ENCODE peak calls at places on chromosomes 3 and 15, in eight cellular contexts. V is GM12865, G is MM.1S, P is tibial artery, S is HepG2, L is HFF-Myc, B is neural crest cell, M is WTC11. Z is an unnamed sample.

GRCh38 chr3:124848300-124848699 is 38.9 kb downstream of the ITGB5 start:
- DNase-seq in V (no peak), G (no peak), P (no peak), S (no peak), L (no peak), B (no peak), M (no peak), Z (no peak)

GRCh38 chr3:122564155-122564912 is at the start of the genes DTX3L and PARP9:
- DNase-seq in V (peak), G (peak), P (peak), S (peak), L (peak), B (peak), M (peak), Z (peak)

GRCh38 chr3:45366305-45366704 is 22.1 kb upstream of the LARS2 start:
- DNase-seq in V (no peak), G (no peak), P (no peak), S (no peak), L (no peak), B (no peak), M (no peak), Z (no peak)

GRCh38 chr3:52108302-52109232 is 45.7 kb downstream of the POC1A start:
- DNase-seq in V (no peak), G (no peak), P (peak), S (no peak), L (no peak), B (no peak), M (peak), Z (peak)

GRCh38 chr3:180351601-180352000 is 250.4 kb upstream of the TTC14 start:
- DNase-seq in V (no peak), G (no peak), P (no peak), S (no peak), L (no peak), B (no peak), M (no peak), Z (no peak)

GRCh38 chr3:181700168-181701087 is 11.3 kb upstream of the SOX2 start:
- DNase-seq in V (peak), G (peak), P (no peak), S (peak), L (peak), B (peak), M (peak), Z (no peak)

GRCh38 chr15:70794596-70795310 is 31.4 kb upstream of the UACA start:
- DNase-seq in V (no peak), G (no peak), P (no peak), S (no peak), L (no peak), B (no peak), M (no peak), Z (no peak)

GRCh38 chr3:9704343-9705322 is 1.0 kb downstream of the CPNE9 start:
- DNase-seq in V (no peak), G (no peak), P (no peak), S (peak), L (no peak), B (peak), M (peak), Z (no peak)

GRCh38 chr3:67048067-67048715 is 50.1 kb downstream of the KBTBD8 start:
- DNase-seq in V (peak), G (no peak), P (no peak), S (no peak), L (no peak), B (no peak), M (no peak), Z (no peak)

GRCh38 chr3:50008931-50009330 is 69.0 kb downstream of the RBM6 start:
- DNase-seq in V (no peak), G (no peak), P (no peak), S (no peak), L (no peak), B (no peak), M (no peak), Z (no peak)

GRCh38 chr3:13135251-13135810 is 62.1 kb upstream of the IQSEC1 start:
- DNase-seq in V (no peak), G (no peak), P (peak), S (no peak), L (no peak), B (no peak), M (no peak), Z (no peak)

GRCh38 chr3:143769663-143770062 is 78.6 kb downstream of the SLC9A9 start:
- DNase-seq in V (no peak), G (no peak), P (no peak), S (no peak), L (no peak), B (no peak), M (no peak), Z (no peak)

GRCh38 chr15:84892786-84893307 is 8.4 kb downstream of the SLC28A1 start:
- DNase-seq in V (no peak), G (no peak), P (no peak), S (no peak), L (no peak), B (no peak), M (no peak), Z (no peak)

GRCh38 chr15:42364529-42364928 is 5.2 kb downstream of the CAPN3 start:
- DNase-seq in V (no peak), G (no peak), P (no peak), S (no peak), L (no peak), B (no peak), M (no peak), Z (no peak)

GRCh38 chr3:8953336-8953735 is 9.9 kb downstream of the RAD18 start:
- DNase-seq in V (no peak), G (no peak), P (no peak), S (no peak), L (no peak), B (no peak), M (no peak), Z (no peak)

GRCh38 chr15:42508263-42508690 is 12.8 kb downstream of the SNAP23 start:
- DNase-seq in V (no peak), G (no peak), P (no peak), S (no peak), L (no peak), B (no peak), M (no peak), Z (no peak)

GRCh38 chr3:151538706-151539403 is 78.0 kb upstream of the IGSF10 start:
- DNase-seq in V (no peak), G (no peak), P (peak), S (no peak), L (peak), B (no peak), M (no peak), Z (no peak)

GRCh38 chr3:32229565-32229964 is 8.9 kb upstream of the CMTM8 start:
- DNase-seq in V (no peak), G (no peak), P (no peak), S (no peak), L (no peak), B (no peak), M (no peak), Z (no peak)

GRCh38 chr3:141796436-141797166 is 33.4 kb downstream of the GRK7 start:
- DNase-seq in V (peak), G (peak), P (no peak), S (no peak), L (no peak), B (no peak), M (no peak), Z (peak)

GRCh38 chr3:139715736-139716135 is 38.0 kb upstream of the NMNAT3 start:
- DNase-seq in V (no peak), G (no peak), P (no peak), S (no peak), L (no peak), B (no peak), M (no peak), Z (no peak)

GRCh38 chr3:139716908-139717485 is 39.2 kb upstream of the NMNAT3 start:
- DNase-seq in V (no peak), G (no peak), P (no peak), S (peak), L (no peak), B (no peak), M (no peak), Z (no peak)

GRCh38 chr3:139721370-139721769 is 43.6 kb upstream of the NMNAT3 start:
- DNase-seq in V (no peak), G (no peak), P (no peak), S (no peak), L (no peak), B (no peak), M (no peak), Z (no peak)

GRCh38 chr3:139718415-139718814 is 40.6 kb upstream of the NMNAT3 start:
- DNase-seq in V (no peak), G (no peak), P (peak), S (peak), L (peak), B (peak), M (peak), Z (no peak)
- TF ChIP-seq CTCF in V (no peak), G (no peak), P (peak), S (peak), L (peak), B (peak), M (peak), Z (no peak)

DNA sequence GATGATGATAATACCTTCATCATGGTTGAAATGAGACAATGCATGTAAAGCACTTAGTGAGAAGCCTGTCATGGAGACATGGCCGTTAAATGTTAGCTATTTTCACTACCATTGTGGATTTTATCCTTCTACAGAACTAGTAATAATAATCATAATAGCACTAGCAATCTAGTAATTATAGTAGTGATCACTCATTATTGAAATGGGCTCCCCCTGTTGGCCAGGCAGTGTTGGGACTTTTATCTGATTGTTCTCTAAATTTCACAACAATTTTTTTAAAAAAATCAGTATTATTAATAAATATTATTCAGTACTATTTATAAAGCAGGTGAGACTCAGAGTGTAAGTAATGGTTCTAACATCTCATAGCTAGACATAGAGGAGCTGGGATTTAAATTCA is 396.3 kb downstream of the IL5RA start:
- DNase-seq in V (peak), G (no peak), P (no peak), S (no peak), L (no peak), B (no peak), M (no peak), Z (no peak)
- TF ChIP-seq CTCF in V (peak), G (peak), P (no peak), S (no peak), L (no peak), B (peak), M (no peak), Z (no peak)

GRCh38 chr3:53729618-53730017 is 116.6 kb downstream of the CHDH start:
- DNase-seq in V (peak), G (no peak), P (no peak), S (peak), L (no peak), B (no peak), M (no peak), Z (no peak)
- TF ChIP-seq CTCF in V (peak), G (no peak), P (no peak), S (peak), L (no peak), B (no peak), M (no peak), Z (no peak)

DNA sequence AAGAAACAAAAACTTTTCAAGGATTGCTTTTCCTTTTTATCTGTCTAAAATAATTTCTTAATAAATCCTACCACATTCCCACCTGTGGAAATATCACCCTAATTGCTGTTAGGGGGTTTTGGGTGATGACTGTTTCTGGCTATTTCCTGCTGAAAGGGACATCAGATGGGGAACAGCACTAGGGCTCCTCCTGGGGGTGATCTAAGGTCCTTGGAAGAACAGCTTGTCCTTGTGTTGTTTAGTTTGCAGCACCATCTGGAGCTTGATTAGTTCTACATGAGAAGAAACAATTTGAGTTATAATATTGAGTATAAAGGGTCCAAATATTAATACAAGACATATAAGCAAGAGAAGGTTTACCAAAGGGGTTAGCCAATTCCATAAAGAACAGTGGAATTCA is 18.7 kb downstream of the OR5H15 start:
- DNase-seq in V (peak), G (peak), P (no peak), S (no peak), L (no peak), B (no peak), M (peak), Z (no peak)
- TF ChIP-seq CTCF in V (no peak), G (peak), P (no peak), S (peak), L (no peak), B (no peak), M (no peak), Z (peak)

GRCh38 chr15:66089049-66089448 is 164.5 kb downstream of the MEGF11 start:
- DNase-seq in V (no peak), G (no peak), P (no peak), S (no peak), L (no peak), B (no peak), M (no peak), Z (no peak)

GRCh38 chr15:66084704-66085103 is 168.8 kb downstream of the MEGF11 start:
- DNase-seq in V (no peak), G (no peak), P (no peak), S (no peak), L (no peak), B (no peak), M (no peak), Z (no peak)

GRCh38 chr15:66080791-66081475 is 172.6 kb downstream of the MEGF11 start:
- DNase-seq in V (no peak), G (no peak), P (no peak), S (peak), L (no peak), B (no peak), M (peak), Z (no peak)

GRCh38 chr15:66085128-66085527 is 168.4 kb downstream of the MEGF11 start:
- DNase-seq in V (peak), G (peak), P (no peak), S (peak), L (no peak), B (peak), M (peak), Z (no peak)
- TF ChIP-seq CTCF in V (peak), G (peak), P (no peak), S (peak), L (no peak), B (peak), M (peak), Z (no peak)

GRCh38 chr3:100221159-100221558 is 39.6 kb upstream of the TBC1D23 start:
- DNase-seq in V (no peak), G (no peak), P (no peak), S (no peak), L (no peak), B (no peak), M (no peak), Z (no peak)

GRCh38 chr3:100230715-100231114 is 30.1 kb upstream of the TBC1D23 start:
- DNase-seq in V (no peak), G (no peak), P (no peak), S (no peak), L (no peak), B (no peak), M (no peak), Z (no peak)

GRCh38 chr3:100225193-100225592 is 35.6 kb upstream of the TBC1D23 start:
- DNase-seq in V (no peak), G (no peak), P (no peak), S (no peak), L (no peak), B (no peak), M (no peak), Z (no peak)

GRCh38 chr3:100226712-100227429 is 33.9 kb upstream of the TBC1D23 start:
- DNase-seq in V (no peak), G (no peak), P (no peak), S (no peak), L (no peak), B (no peak), M (no peak), Z (no peak)

DNA sequence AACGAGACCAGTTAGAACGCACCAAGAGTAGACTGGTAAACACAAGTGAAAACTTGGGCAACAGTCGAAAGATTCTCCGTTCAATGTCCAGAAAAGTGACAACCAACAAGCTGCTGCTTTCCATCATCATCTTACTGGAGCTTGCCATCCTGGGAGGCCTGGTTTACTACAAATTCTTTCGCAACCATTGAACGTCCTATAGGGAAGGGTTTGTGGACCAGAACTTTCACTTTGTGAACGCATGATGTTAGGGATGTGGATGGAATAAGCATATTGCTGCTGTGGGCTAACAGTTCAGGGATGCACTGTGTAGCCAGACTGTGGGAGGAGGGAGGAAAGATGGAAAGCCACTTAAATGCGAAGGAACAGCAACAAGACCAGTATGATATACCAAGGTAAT is 34.9 kb upstream of the TBC1D23 start:
- DNase-seq in V (no peak), G (no peak), P (no peak), S (peak), L (no peak), B (no peak), M (no peak), Z (no peak)
- TF ChIP-seq CTCF in V (no peak), G (no peak), P (no peak), S (no peak), L (no peak), B (no peak), M (no peak), Z (no peak)

DNA sequence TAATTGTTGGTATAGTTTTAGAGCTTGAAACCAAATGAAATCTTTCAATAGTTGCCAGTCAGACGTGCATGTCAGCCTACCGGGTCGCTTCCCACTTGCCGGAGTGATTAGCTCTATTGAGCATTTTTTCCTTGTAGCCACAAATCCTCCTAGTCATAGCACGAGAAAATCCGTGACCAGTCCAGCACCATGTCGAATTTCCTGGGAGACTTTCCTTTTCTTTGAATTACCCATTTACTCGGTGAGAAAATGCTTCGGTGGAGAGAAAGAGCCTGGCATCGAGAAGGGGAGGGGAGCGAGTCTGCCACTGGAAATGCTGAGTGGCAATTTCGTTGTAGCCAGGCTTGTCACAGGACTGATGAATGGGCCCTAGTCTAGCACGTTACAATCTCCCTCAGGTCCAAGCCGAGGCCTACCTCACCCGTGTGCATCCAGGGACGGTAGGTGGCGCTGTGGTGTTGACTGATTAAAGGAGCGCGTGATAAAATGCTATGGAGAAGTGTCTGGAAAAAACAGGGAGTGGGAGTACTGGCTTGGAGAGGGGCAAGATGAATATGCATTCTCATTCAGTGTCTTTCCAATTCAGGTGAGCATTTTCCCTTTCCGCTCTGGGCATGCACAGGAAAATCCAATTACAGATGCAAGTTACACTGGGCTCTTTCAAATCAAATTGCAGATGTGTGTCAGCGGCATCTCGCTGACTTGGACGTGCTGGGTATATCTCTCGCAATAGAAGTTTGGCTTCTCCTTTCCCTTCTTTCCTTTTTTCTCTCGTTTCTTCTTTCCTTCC is 238.8 kb downstream of the EDEM1 start:
- DNase-seq in V (peak), G (peak), P (peak), S (peak), L (peak), B (peak), M (peak), Z (peak)
- TF ChIP-seq CTCF in V (peak), G (peak), P (peak), S (peak), L (peak), B (peak), M (peak), Z (peak)

GRCh38 chr3:127822836-127823589 is 698 bp upstream of the MGLL start:
- DNase-seq in V (peak), G (no peak), P (peak), S (no peak), L (no peak), B (no peak), M (peak), Z (peak)
- TF ChIP-seq CTCF in V (peak), G (no peak), P (peak), S (no peak), L (no peak), B (no peak), M (no peak), Z (peak)

DNA sequence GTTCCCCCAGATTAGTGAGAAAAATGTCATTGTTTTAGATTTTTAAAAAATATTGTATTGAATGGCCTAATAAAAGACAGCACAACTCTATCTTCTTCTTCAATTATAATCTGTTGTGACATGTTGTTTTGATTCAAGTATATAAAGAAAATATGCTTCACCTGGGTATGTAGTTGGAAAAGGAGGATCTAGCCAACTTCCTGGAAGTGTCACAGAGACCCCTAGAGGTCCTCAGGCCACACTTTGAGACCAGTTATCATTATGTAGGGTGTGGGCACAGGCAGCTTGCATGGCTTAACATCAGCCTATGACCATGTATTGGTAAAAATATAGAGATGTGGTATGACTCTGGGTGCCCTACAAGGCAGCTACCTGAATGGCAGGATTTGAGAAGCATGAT is 14.7 kb upstream of the RYR3 start:
- DNase-seq in V (no peak), G (no peak), P (no peak), S (no peak), L (no peak), B (no peak), M (no peak), Z (no peak)
- TF ChIP-seq CTCF in V (no peak), G (no peak), P (no peak), S (no peak), L (no peak), B (no peak), M (no peak), Z (no peak)